ENCODE peak calls at places on chromosomes 7 and 10, in five cellular contexts. J is HCT116, Q is H1, Y is K562, H is GM12878. S is an unnamed sample.
A peak's percentile ranks its signal among the peaks of the same experiment; 100 is the strongest.

GRCh38 chr7:94223375-94224084 is 171.2 kb upstream of the COL1A2 start:
- DNase-seq in H (no peak), Y (no peak), J (peak; percentile 41), Q (peak; percentile 71), S (peak; percentile 85)

GRCh38 chr10:78552261-78552811 is 516.4 kb upstream of the ZMIZ1 start:
- DNase-seq in J (no peak), Y (no peak), H (no peak), Q (no peak), S (no peak)

GRCh38 chr10:49632406-49633317 is 18.8 kb downstream of the CHAT start:
- DNase-seq in J (peak; percentile 8), Q (no peak), H (no peak), Y (no peak), S (no peak)

GRCh38 chr7:25852249-25852994 is 299.6 kb upstream of the NFE2L3 start:
- DNase-seq in J (no peak), Q (no peak), Y (no peak), H (no peak), S (no peak)

GRCh38 chr10:72309290-72310240 is 35.8 kb downstream of the DDIT4 start:
- DNase-seq in J (no peak), Y (no peak), H (no peak), Q (no peak), S (no peak)

GRCh38 chr10:127579640-127580039 is 30.5 kb downstream of the NPS start:
- DNase-seq in Q (no peak), H (no peak), Y (no peak), J (no peak), S (no peak)

GRCh38 chr10:80133221-80133620 is 691 bp downstream of the PLAC9 start:
- DNase-seq in Q (no peak), Y (no peak), J (no peak), H (no peak), S (no peak)

GRCh38 chr7:48180981-48181380 is 9.7 kb downstream of the ABCA13 start:
- DNase-seq in J (no peak), Q (no peak), Y (no peak), H (no peak), S (no peak)

GRCh38 chr10:69802424-69803161 is 887 bp downstream of the COL13A1 start:
- DNase-seq in Q (no peak), Y (no peak), H (no peak), J (no peak), S (no peak)
- TF ChIP-seq JUND in Q (no peak), Y (no peak), H (no peak), J (no peak), S (no peak)

GRCh38 chr7:1290262-1291039 is 57.8 kb downstream of the UNCX start:
- DNase-seq in Y (no peak), Q (no peak), H (no peak), J (no peak), S (peak; percentile 73)

GRCh38 chr7:1291040-1291689 is 58.5 kb downstream of the UNCX start:
- DNase-seq in Q (no peak), H (no peak), J (no peak), Y (no peak), S (no peak)

GRCh38 chr7:1293950-1294728 is 61.5 kb downstream of the UNCX start:
- DNase-seq in Y (no peak), Q (no peak), H (no peak), J (no peak), S (no peak)

GRCh38 chr7:1291846-1292765 is 59.4 kb downstream of the UNCX start:
- DNase-seq in J (no peak), Q (no peak), H (no peak), Y (no peak), S (no peak)

DNA sequence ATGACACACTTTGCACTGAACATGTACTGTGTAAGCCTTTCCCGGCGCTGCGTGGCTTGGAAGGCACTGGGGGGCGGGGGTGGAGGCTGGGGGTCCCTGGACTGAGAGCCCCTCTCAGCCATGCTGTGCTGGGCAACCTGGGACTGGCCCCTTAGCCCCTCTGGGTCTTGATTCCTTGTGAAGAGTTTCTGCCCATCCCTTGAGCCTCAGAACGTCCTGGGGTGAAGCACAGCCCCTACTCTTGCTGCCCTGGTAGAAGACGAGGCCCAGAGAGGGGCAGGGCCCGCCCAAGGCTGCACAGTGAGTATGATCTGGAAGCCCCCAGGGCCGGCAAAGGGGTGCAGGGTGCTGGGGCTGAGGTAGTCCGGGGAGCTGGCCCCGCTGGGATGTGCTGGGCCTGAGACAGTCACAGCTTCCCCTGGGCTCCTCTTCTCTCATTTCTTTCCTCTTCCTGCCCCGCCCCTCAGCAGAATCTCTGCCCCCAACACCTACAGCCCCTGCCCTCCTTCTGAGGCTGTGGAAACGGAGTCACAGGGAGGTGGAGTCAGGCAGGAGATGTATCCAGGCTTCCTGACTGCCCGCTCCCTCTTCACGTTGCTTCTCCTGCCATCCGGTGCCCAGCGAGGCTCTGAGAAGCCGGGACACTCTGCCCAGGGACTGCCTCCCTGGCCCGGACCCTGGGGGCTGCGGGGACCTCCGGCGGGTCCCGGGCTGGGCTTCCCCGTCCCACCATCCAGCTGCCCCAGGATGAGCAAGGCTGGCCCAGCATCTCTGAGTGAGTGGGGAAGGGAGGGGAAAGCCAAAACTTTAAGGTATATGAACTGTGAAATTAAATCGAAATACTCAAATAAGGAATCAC is 60.5 kb downstream of the UNCX start:
- DNase-seq in Y (no peak), J (no peak), H (no peak), Q (no peak), S (no peak)
- TF ChIP-seq JUND in Y (no peak), J (no peak), H (no peak), Q (no peak), S (no peak)

GRCh38 chr7:112079122-112079521 is 127.1 kb downstream of the DOCK4 start:
- DNase-seq in Q (no peak), J (no peak), H (no peak), Y (no peak), S (no peak)

GRCh38 chr7:112081778-112082177 is 124.4 kb downstream of the DOCK4 start:
- DNase-seq in Y (no peak), Q (no peak), H (no peak), J (no peak), S (no peak)

GRCh38 chr7:112080974-112081373 is 125.2 kb downstream of the DOCK4 start:
- DNase-seq in H (peak; percentile 64), Q (no peak), Y (no peak), J (no peak), S (no peak)

GRCh38 chr7:112079671-112080070 is 126.5 kb downstream of the DOCK4 start:
- DNase-seq in H (no peak), Y (no peak), Q (no peak), J (no peak), S (no peak)

DNA sequence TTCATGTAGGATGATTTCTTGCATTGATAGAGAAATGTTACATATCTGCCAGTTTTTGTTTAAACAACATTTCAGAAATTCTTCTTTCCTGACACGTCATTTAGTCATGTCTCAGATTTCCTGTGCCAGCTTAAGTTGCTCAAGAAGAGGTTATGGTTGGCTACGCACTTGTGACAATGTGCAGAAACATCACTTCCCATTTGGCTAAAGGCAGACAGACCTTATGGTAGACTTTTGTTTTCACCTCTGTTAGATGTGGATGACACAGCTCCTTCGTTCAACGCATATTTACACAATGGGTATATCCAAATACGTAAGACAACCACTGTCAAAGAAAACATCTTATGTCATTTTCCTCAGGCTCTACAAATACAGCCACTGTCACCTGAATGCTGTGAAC is 125.8 kb downstream of the DOCK4 start:
- DNase-seq in H (peak; percentile 89), Y (no peak), Q (no peak), J (no peak), S (no peak)
- TF ChIP-seq JUND in H (no peak), Y (no peak), Q (no peak), J (no peak), S (no peak)

DNA sequence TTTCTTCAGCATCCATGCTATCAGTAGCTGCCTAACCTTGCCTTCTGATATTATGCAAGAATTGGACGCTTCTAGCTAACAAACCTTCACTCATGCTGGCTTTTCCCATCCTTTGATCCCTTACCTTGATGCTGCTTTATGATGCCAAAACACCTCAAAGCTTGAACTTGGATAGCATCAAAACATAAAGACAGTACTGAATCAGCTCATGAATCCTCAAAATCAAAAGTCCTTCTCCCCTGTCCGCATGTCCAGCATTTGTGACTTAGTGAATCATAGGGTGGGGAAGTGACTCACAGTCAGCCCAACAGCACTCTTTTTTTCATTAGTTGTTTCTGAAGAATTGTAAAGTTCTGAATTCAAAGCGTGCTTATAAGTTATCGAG is 89.5 kb upstream of the PIK3CG start:
- DNase-seq in H (no peak), Y (peak; percentile 53), J (peak; percentile 97), Q (no peak), S (no peak)
- TF ChIP-seq JUND in H (no peak), Y (peak; percentile 91), J (peak; percentile 98), Q (no peak), S (no peak)